ENCODE peak calls at places on chromosomes 1 and 21, in five cellular contexts. One of them, this sample, is unnamed.

GRCh38 chr21:27572681-27573080 is 605.8 kb upstream of the ADAMTS5 start:
- DNase-seq in K562: no peak
- DNase-seq in SK-N-SH: no peak
- DNase-seq in HCT116: no peak
- DNase-seq in HepG2: no peak
- DNase-seq in this sample: no peak

GRCh38 chr1:105544475-105544874 is 1512.0 kb upstream of the PRMT6 start:
- DNase-seq in K562: no peak
- DNase-seq in SK-N-SH: no peak
- DNase-seq in HCT116: no peak
- DNase-seq in HepG2: no peak
- DNase-seq in this sample: no peak

GRCh38 chr21:43824250-43824882 is 35.0 kb downstream of the RRP1 start:
- DNase-seq in K562: no peak
- DNase-seq in SK-N-SH: peak
- DNase-seq in HCT116: no peak
- DNase-seq in HepG2: no peak
- DNase-seq in this sample: no peak

GRCh38 chr1:20698195-20698910 is 19.5 kb downstream of the KIF17 start:
- DNase-seq in K562: no peak
- DNase-seq in SK-N-SH: no peak
- DNase-seq in HCT116: no peak
- DNase-seq in HepG2: peak
- DNase-seq in this sample: no peak

GRCh38 chr1:62232885-62233284 is 38.2 kb downstream of the L1TD1 start:
- DNase-seq in K562: no peak
- DNase-seq in SK-N-SH: no peak
- DNase-seq in HCT116: no peak
- DNase-seq in HepG2: no peak
- DNase-seq in this sample: no peak

GRCh38 chr1:83508485-83509151 is 490.3 kb downstream of the TTLL7 start:
- DNase-seq in K562: no peak
- DNase-seq in SK-N-SH: no peak
- DNase-seq in HCT116: no peak
- DNase-seq in HepG2: no peak
- DNase-seq in this sample: peak

GRCh38 chr1:116379057-116379630 is 6.1 kb downstream of the ATP1A1 start:
- DNase-seq in K562: no peak
- DNase-seq in SK-N-SH: no peak
- DNase-seq in HCT116: no peak
- DNase-seq in HepG2: no peak
- DNase-seq in this sample: no peak

GRCh38 chr1:152188673-152189591 is 29.9 kb upstream of the RPTN start:
- DNase-seq in K562: peak
- DNase-seq in SK-N-SH: peak
- DNase-seq in HCT116: no peak
- DNase-seq in HepG2: peak
- DNase-seq in this sample: no peak

GRCh38 chr1:7409278-7409677 is 361.8 kb upstream of the VAMP3 start:
- DNase-seq in K562: no peak
- DNase-seq in SK-N-SH: no peak
- DNase-seq in HCT116: no peak
- DNase-seq in HepG2: no peak
- DNase-seq in this sample: no peak

GRCh38 chr1:44417351-44418021 is 12.4 kb downstream of the RNF220 start:
- DNase-seq in K562: no peak
- DNase-seq in SK-N-SH: peak
- DNase-seq in HCT116: no peak
- DNase-seq in HepG2: no peak
- DNase-seq in this sample: no peak

GRCh38 chr1:226737819-226738420 is 1.2 kb downstream of the ITPKB start:
- DNase-seq in K562: no peak
- DNase-seq in SK-N-SH: peak
- DNase-seq in HCT116: no peak
- DNase-seq in HepG2: no peak
- DNase-seq in this sample: no peak

GRCh38 chr1:200473698-200474371 is 64.0 kb upstream of the ZNF281 start:
- DNase-seq in K562: no peak
- DNase-seq in SK-N-SH: peak
- DNase-seq in HCT116: no peak
- DNase-seq in HepG2: no peak
- DNase-seq in this sample: peak

GRCh38 chr1:36142121-36142520 is 7.2 kb downstream of the TRAPPC3 start:
- DNase-seq in K562: no peak
- DNase-seq in SK-N-SH: no peak
- DNase-seq in HCT116: no peak
- DNase-seq in HepG2: no peak
- DNase-seq in this sample: no peak

GRCh38 chr1:155049651-155050559 is 1.2 kb upstream of the ADAM15 start:
- DNase-seq in K562: no peak
- DNase-seq in SK-N-SH: no peak
- DNase-seq in HCT116: no peak
- DNase-seq in HepG2: no peak
- DNase-seq in this sample: no peak

GRCh38 chr1:1157914-1158710 is 15.6 kb upstream of the TTLL10 start:
- DNase-seq in K562: peak
- DNase-seq in SK-N-SH: no peak
- DNase-seq in HCT116: no peak
- DNase-seq in HepG2: peak
- DNase-seq in this sample: no peak
- TF ChIP-seq ZBTB33 in K562: no peak
- TF ChIP-seq ZBTB33 in SK-N-SH: no peak
- TF ChIP-seq ZBTB33 in HCT116: no peak
- TF ChIP-seq ZBTB33 in HepG2: peak
- TF ChIP-seq ZBTB33 in this sample: peak

GRCh38 chr1:167618789-167619188 is 11.2 kb upstream of the RCSD1 start:
- DNase-seq in K562: no peak
- DNase-seq in SK-N-SH: no peak
- DNase-seq in HCT116: no peak
- DNase-seq in HepG2: no peak
- DNase-seq in this sample: no peak
- H3K27ac ChIP-seq in K562: no peak
- H3K27ac ChIP-seq in SK-N-SH: no peak
- H3K27ac ChIP-seq in HCT116: no peak
- H3K27ac ChIP-seq in HepG2: no peak
- H3K27ac ChIP-seq in this sample: no peak

GRCh38 chr1:179034720-179035119 is 9.0 kb downstream of the FAM20B start:
- DNase-seq in K562: no peak
- DNase-seq in SK-N-SH: no peak
- DNase-seq in HCT116: no peak
- DNase-seq in HepG2: no peak
- DNase-seq in this sample: peak

GRCh38 chr1:179042087-179042486 is 16.4 kb downstream of the FAM20B start:
- DNase-seq in K562: no peak
- DNase-seq in SK-N-SH: no peak
- DNase-seq in HCT116: no peak
- DNase-seq in HepG2: no peak
- DNase-seq in this sample: no peak

GRCh38 chr1:179038528-179039281 is 13.0 kb downstream of the FAM20B start:
- DNase-seq in K562: no peak
- DNase-seq in SK-N-SH: peak
- DNase-seq in HCT116: no peak
- DNase-seq in HepG2: no peak
- DNase-seq in this sample: no peak

GRCh38 chr1:179031855-179032513 is 6.3 kb downstream of the FAM20B start:
- DNase-seq in K562: peak
- DNase-seq in SK-N-SH: no peak
- DNase-seq in HCT116: no peak
- DNase-seq in HepG2: no peak
- DNase-seq in this sample: no peak

GRCh38 chr1:179036844-179037465 is 11.3 kb downstream of the FAM20B start:
- DNase-seq in K562: no peak
- DNase-seq in SK-N-SH: no peak
- DNase-seq in HCT116: no peak
- DNase-seq in HepG2: no peak
- DNase-seq in this sample: peak
- TF ChIP-seq ZBTB33 in K562: no peak
- TF ChIP-seq ZBTB33 in SK-N-SH: no peak
- TF ChIP-seq ZBTB33 in HCT116: no peak
- TF ChIP-seq ZBTB33 in HepG2: no peak
- TF ChIP-seq ZBTB33 in this sample: no peak

GRCh38 chr1:8813016-8813763 is 4.2 kb downstream of the RERE start:
- DNase-seq in K562: no peak
- DNase-seq in SK-N-SH: no peak
- DNase-seq in HCT116: no peak
- DNase-seq in HepG2: no peak
- DNase-seq in this sample: no peak
- H3K27ac ChIP-seq in K562: no peak
- H3K27ac ChIP-seq in SK-N-SH: no peak
- H3K27ac ChIP-seq in HCT116: no peak
- H3K27ac ChIP-seq in HepG2: no peak
- H3K27ac ChIP-seq in this sample: no peak

DNA sequence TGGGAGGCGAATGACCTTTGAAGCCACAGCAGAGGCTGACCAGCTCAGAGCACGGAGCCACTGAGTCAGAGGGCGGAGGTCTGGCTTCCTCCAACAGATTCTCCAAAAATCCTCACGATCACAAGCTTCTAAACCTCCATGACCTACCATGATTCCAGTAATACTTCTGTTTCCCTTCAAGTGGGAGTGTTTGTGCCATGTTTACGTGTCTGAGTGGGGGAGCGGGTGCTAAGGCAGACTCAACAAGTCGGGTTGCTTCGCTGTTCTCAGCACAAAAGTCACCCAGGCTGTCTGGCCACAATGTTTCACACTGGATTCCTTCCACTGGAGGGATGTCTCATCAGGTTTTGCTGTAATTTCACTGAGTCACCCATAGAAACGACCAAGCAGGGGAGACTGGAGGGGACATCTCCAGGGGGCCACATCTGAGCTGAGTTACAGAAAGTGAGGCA is 86.2 kb downstream of the SLC66A1 start:
- DNase-seq in K562: no peak
- DNase-seq in SK-N-SH: no peak
- DNase-seq in HCT116: no peak
- DNase-seq in HepG2: no peak
- DNase-seq in this sample: no peak
- TF ChIP-seq ZBTB33 in K562: no peak
- TF ChIP-seq ZBTB33 in SK-N-SH: no peak
- TF ChIP-seq ZBTB33 in HCT116: no peak
- TF ChIP-seq ZBTB33 in HepG2: no peak
- TF ChIP-seq ZBTB33 in this sample: no peak